ENCODE peak calls at places on chromosome 7, in eight cellular contexts. One of them, this sample, is unnamed.

GRCh38 chr7:24075426-24075810 is 208.6 kb upstream of the NPY start:
- DNase-seq in fibroblast of lung: no peak
- DNase-seq in breast epithelium: no peak
- DNase-seq in brain microvascular endothelial cell: no peak
- DNase-seq in OCI-LY7: no peak
- DNase-seq in heart right ventricle: no peak
- DNase-seq in heart left ventricle: no peak
- DNase-seq in B cell: no peak
- DNase-seq in this sample: no peak

GRCh38 chr7:44486693-44487092 is 3.8 kb downstream of the NUDCD3 start:
- DNase-seq in fibroblast of lung: peak
- DNase-seq in breast epithelium: no peak
- DNase-seq in brain microvascular endothelial cell: no peak
- DNase-seq in OCI-LY7: no peak
- DNase-seq in heart right ventricle: no peak
- DNase-seq in heart left ventricle: no peak
- DNase-seq in B cell: no peak
- DNase-seq in this sample: peak

GRCh38 chr7:101677421-101678137 is 48.5 kb upstream of the MYL10 start:
- DNase-seq in fibroblast of lung: no peak
- DNase-seq in breast epithelium: no peak
- DNase-seq in brain microvascular endothelial cell: peak
- DNase-seq in OCI-LY7: no peak
- DNase-seq in heart right ventricle: no peak
- DNase-seq in heart left ventricle: no peak
- DNase-seq in B cell: no peak
- DNase-seq in this sample: no peak

GRCh38 chr7:44240983-44241510 is 40.3 kb downstream of the YKT6 start:
- DNase-seq in fibroblast of lung: peak
- DNase-seq in breast epithelium: peak
- DNase-seq in brain microvascular endothelial cell: peak
- DNase-seq in OCI-LY7: peak
- DNase-seq in heart right ventricle: peak
- DNase-seq in heart left ventricle: peak
- DNase-seq in B cell: peak
- DNase-seq in this sample: peak

GRCh38 chr7:105454058-105454739 is 65.5 kb upstream of the SRPK2 start:
- DNase-seq in fibroblast of lung: peak
- DNase-seq in breast epithelium: no peak
- DNase-seq in brain microvascular endothelial cell: peak
- DNase-seq in OCI-LY7: no peak
- DNase-seq in heart right ventricle: no peak
- DNase-seq in heart left ventricle: no peak
- DNase-seq in B cell: no peak
- DNase-seq in this sample: no peak

GRCh38 chr7:31741852-31742251 is 54.8 kb downstream of the PPP1R17 start:
- DNase-seq in fibroblast of lung: no peak
- DNase-seq in breast epithelium: no peak
- DNase-seq in brain microvascular endothelial cell: no peak
- DNase-seq in OCI-LY7: no peak
- DNase-seq in heart right ventricle: no peak
- DNase-seq in heart left ventricle: no peak
- DNase-seq in B cell: no peak
- DNase-seq in this sample: no peak

GRCh38 chr7:111980721-111981120 is 225.5 kb downstream of the DOCK4 start:
- DNase-seq in fibroblast of lung: no peak
- DNase-seq in breast epithelium: no peak
- DNase-seq in brain microvascular endothelial cell: no peak
- DNase-seq in OCI-LY7: no peak
- DNase-seq in heart right ventricle: no peak
- DNase-seq in heart left ventricle: no peak
- DNase-seq in B cell: no peak
- DNase-seq in this sample: no peak

GRCh38 chr7:2523941-2524807 is 4.6 kb downstream of the LFNG start:
- DNase-seq in fibroblast of lung: no peak
- DNase-seq in breast epithelium: peak
- DNase-seq in brain microvascular endothelial cell: no peak
- DNase-seq in OCI-LY7: no peak
- DNase-seq in heart right ventricle: peak
- DNase-seq in heart left ventricle: peak
- DNase-seq in B cell: no peak
- DNase-seq in this sample: no peak

GRCh38 chr7:50227623-50228618 is 76.6 kb upstream of the IKZF1 start:
- DNase-seq in fibroblast of lung: no peak
- DNase-seq in breast epithelium: no peak
- DNase-seq in brain microvascular endothelial cell: no peak
- DNase-seq in OCI-LY7: no peak
- DNase-seq in heart right ventricle: no peak
- DNase-seq in heart left ventricle: no peak
- DNase-seq in B cell: no peak
- DNase-seq in this sample: no peak

DNA sequence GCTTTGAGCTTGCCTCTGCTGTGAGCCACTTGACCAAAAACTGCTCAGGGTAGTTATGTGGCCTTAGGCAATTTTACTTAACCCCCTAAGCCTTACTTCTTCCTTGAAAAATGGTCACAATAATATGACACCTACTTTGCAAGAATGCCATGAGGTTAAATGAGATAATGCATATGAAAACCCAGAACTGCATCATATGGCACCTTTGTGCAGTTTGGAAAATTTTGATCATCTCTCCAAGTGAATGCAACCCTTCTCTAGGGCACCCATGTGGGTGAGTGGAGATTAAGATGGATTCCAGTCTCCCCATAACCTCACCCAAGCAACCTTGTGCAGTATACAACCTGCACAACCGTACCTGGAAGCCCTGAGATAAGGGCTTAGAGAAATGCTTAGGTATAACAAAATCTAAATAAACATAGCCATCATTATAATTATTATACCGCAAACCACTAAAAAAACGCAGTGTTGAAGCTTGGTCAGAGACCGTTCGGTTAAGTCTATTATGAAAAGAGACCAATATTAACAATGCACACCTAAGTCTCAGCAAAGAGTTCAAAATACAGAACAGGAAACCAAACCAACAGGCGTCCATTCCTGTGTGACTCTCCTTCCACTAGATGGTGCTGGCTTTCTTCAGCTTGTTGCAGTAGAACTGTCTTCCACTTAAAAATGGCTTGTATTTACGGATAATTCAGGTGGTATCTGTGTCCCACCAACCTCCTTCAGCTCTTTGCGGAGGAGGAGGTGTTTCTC is 21.0 kb upstream of the ASB15 start:
- DNase-seq in fibroblast of lung: peak
- DNase-seq in breast epithelium: no peak
- DNase-seq in brain microvascular endothelial cell: peak
- DNase-seq in OCI-LY7: peak
- DNase-seq in heart right ventricle: peak
- DNase-seq in heart left ventricle: no peak
- DNase-seq in B cell: no peak
- DNase-seq in this sample: peak
- TF ChIP-seq CTCF in fibroblast of lung: peak
- TF ChIP-seq CTCF in breast epithelium: peak
- TF ChIP-seq CTCF in brain microvascular endothelial cell: peak
- TF ChIP-seq CTCF in OCI-LY7: peak
- TF ChIP-seq CTCF in heart right ventricle: peak
- TF ChIP-seq CTCF in heart left ventricle: peak
- TF ChIP-seq CTCF in B cell: peak
- TF ChIP-seq CTCF in this sample: no peak

GRCh38 chr7:115585015-115585655 is 445.4 kb downstream of the TFEC start:
- DNase-seq in fibroblast of lung: no peak
- DNase-seq in breast epithelium: no peak
- DNase-seq in brain microvascular endothelial cell: peak
- DNase-seq in OCI-LY7: no peak
- DNase-seq in heart right ventricle: no peak
- DNase-seq in heart left ventricle: no peak
- DNase-seq in B cell: no peak
- DNase-seq in this sample: no peak
- TF ChIP-seq CTCF in fibroblast of lung: no peak
- TF ChIP-seq CTCF in breast epithelium: no peak
- TF ChIP-seq CTCF in brain microvascular endothelial cell: no peak
- TF ChIP-seq CTCF in OCI-LY7: no peak
- TF ChIP-seq CTCF in heart right ventricle: no peak
- TF ChIP-seq CTCF in heart left ventricle: no peak
- TF ChIP-seq CTCF in B cell: no peak
- TF ChIP-seq CTCF in this sample: no peak

GRCh38 chr7:131298608-131298992 is 29.1 kb upstream of the MKLN1 start:
- DNase-seq in fibroblast of lung: no peak
- DNase-seq in breast epithelium: no peak
- DNase-seq in brain microvascular endothelial cell: no peak
- DNase-seq in OCI-LY7: no peak
- DNase-seq in heart right ventricle: no peak
- DNase-seq in heart left ventricle: no peak
- DNase-seq in B cell: no peak
- DNase-seq in this sample: no peak
- TF ChIP-seq CTCF in fibroblast of lung: no peak
- TF ChIP-seq CTCF in breast epithelium: no peak
- TF ChIP-seq CTCF in brain microvascular endothelial cell: no peak
- TF ChIP-seq CTCF in OCI-LY7: no peak
- TF ChIP-seq CTCF in heart right ventricle: no peak
- TF ChIP-seq CTCF in heart left ventricle: no peak
- TF ChIP-seq CTCF in B cell: no peak
- TF ChIP-seq CTCF in this sample: no peak

GRCh38 chr7:89623018-89623672 is 531.1 kb upstream of the STEAP1 start:
- DNase-seq in fibroblast of lung: peak
- DNase-seq in breast epithelium: no peak
- DNase-seq in brain microvascular endothelial cell: peak
- DNase-seq in OCI-LY7: peak
- DNase-seq in heart right ventricle: no peak
- DNase-seq in heart left ventricle: no peak
- DNase-seq in B cell: no peak
- DNase-seq in this sample: peak

GRCh38 chr7:89621925-89622641 is 532.2 kb upstream of the STEAP1 start:
- DNase-seq in fibroblast of lung: no peak
- DNase-seq in breast epithelium: no peak
- DNase-seq in brain microvascular endothelial cell: no peak
- DNase-seq in OCI-LY7: no peak
- DNase-seq in heart right ventricle: no peak
- DNase-seq in heart left ventricle: no peak
- DNase-seq in B cell: no peak
- DNase-seq in this sample: no peak

GRCh38 chr7:89618269-89618668 is 536.0 kb upstream of the STEAP1 start:
- DNase-seq in fibroblast of lung: no peak
- DNase-seq in breast epithelium: no peak
- DNase-seq in brain microvascular endothelial cell: no peak
- DNase-seq in OCI-LY7: no peak
- DNase-seq in heart right ventricle: no peak
- DNase-seq in heart left ventricle: no peak
- DNase-seq in B cell: no peak
- DNase-seq in this sample: no peak
- TF ChIP-seq CTCF in fibroblast of lung: no peak
- TF ChIP-seq CTCF in breast epithelium: no peak
- TF ChIP-seq CTCF in brain microvascular endothelial cell: no peak
- TF ChIP-seq CTCF in OCI-LY7: no peak
- TF ChIP-seq CTCF in heart right ventricle: no peak
- TF ChIP-seq CTCF in heart left ventricle: no peak
- TF ChIP-seq CTCF in B cell: no peak
- TF ChIP-seq CTCF in this sample: no peak

This sample was measured in activated CD8-positive, alpha-beta T cell treated with anti-CD3 and anti-CD28 coated beads for 36 hours.